ENCODE peak calls at places on chromosomes 16 and 17, in seven cellular contexts. N is activated naive CD4-positive, alpha-beta T cell treated with anti-CD3 and anti-CD28 coated beads for 36 hours; D is NCI-H1694 treated with DMSO at 0.1 percent for 48 hours; T is mucosa of descending colon; O is cerebellar nuclear complex; H is stimulated activated CD8-positive, alpha-beta memory T cell treated with anti-CD3 and anti-CD28 coated beads, Interleukin-4, amount 100 ng/mL, for 24 hours; I is stimulated activated naive CD8-positive, alpha-beta T cell treated with anti-CD3 and anti-CD28 coated beads, Interleukin-15, amount 100 ng/mL, for 72 hours. X is an unnamed sample.
A peak's percentile ranks its signal among the peaks of the same experiment; 100 is the strongest.

GRCh38 chr16:50627419-50627818 is 53.7 kb downstream of the SNX20 start:
- DNase-seq in N (peak; percentile 75), D (peak; percentile 78), T (peak; percentile 40), O (no peak), H (peak; percentile 11), I (peak; percentile 41), X (no peak)

GRCh38 chr17:65518256-65518655 is 43.2 kb downstream of the AXIN2 start:
- DNase-seq in N (no peak), D (no peak), T (no peak), O (no peak), H (no peak), I (no peak), X (no peak)

GRCh38 chr16:81467815-81468214 is 23.2 kb downstream of the CMIP start:
- DNase-seq in N (no peak), D (no peak), T (no peak), O (no peak), H (no peak), I (no peak), X (no peak)

GRCh38 chr17:80195671-80196529 is 24.2 kb downstream of the SGSH start:
- DNase-seq in N (peak; percentile 57), D (no peak), T (peak; percentile 25), O (no peak), H (peak; percentile 35), I (peak; percentile 49), X (no peak)

GRCh38 chr17:75516619-75517276 is 420 bp downstream of the TSEN54 start:
- DNase-seq in N (peak; percentile 34), D (no peak), T (peak; percentile 59), O (no peak), H (no peak), I (peak; percentile 37), X (peak; percentile 65)

GRCh38 chr16:70770968-70771552 is 29.9 kb downstream of the VAC14 start:
- DNase-seq in N (peak; percentile 83), D (peak; percentile 11), T (peak; percentile 75), O (peak; percentile 63), H (peak; percentile 47), I (peak; percentile 69), X (peak; percentile 24)

GRCh38 chr16:23557779-23558330 is 328 bp downstream of the UBFD1 start:
- DNase-seq in N (peak; percentile 18), D (no peak), T (no peak), O (no peak), H (no peak), I (no peak), X (no peak)

GRCh38 chr17:29565643-29566472 is 979 bp downstream of the ABHD15 start:
- DNase-seq in N (peak; percentile 70), D (peak; percentile 33), T (peak; percentile 69), O (no peak), H (no peak), I (peak; percentile 72), X (peak; percentile 24)

GRCh38 chr17:17722081-17722905 is 41.0 kb downstream of the RAI1 start:
- DNase-seq in N (no peak), D (no peak), T (no peak), O (no peak), H (no peak), I (no peak), X (no peak)

GRCh38 chr17:42179911-42180410 is 981 bp downstream of the KCNH4 start:
- DNase-seq in N (peak; percentile 51), D (no peak), T (peak; percentile 63), O (no peak), H (no peak), I (peak; percentile 28), X (no peak)

GRCh38 chr17:27294689-27295630 is 1.0 kb downstream of the WSB1 start:
- DNase-seq in N (peak; percentile 70), D (peak; percentile 28), T (peak; percentile 86), O (no peak), H (no peak), I (peak; percentile 33), X (peak; percentile 57)

GRCh38 chr16:48025359-48025758 is 130.4 kb downstream of the ABCC12 start:
- DNase-seq in N (no peak), D (no peak), T (no peak), O (no peak), H (no peak), I (no peak), X (no peak)

GRCh38 chr17:67993153-67993997 is 2.9 kb downstream of the C17orf58 start:
- DNase-seq in N (peak; percentile 72), D (peak; percentile 41), T (peak; percentile 85), O (peak; percentile 19), H (peak; percentile 63), I (peak; percentile 78), X (peak; percentile 75)

X was measured in KG1.